ENCODE peak calls at places on chromosomes 4 and X, in four cellular contexts. I is NCI-H2029, S is ACHN, U is fibroblast of pulmonary artery. A is an unnamed sample.

GRCh38 chr4:72468904-72469502 is 100.0 kb downstream of the ADAMTS3 start:
- DNase-seq in U (peak), I (no peak), S (peak), A (peak)

GRCh38 chr4:183571350-183572076 is 66.7 kb downstream of the ING2 start:
- DNase-seq in U (peak), I (peak), S (no peak), A (no peak)

GRCh38 chr4:10783351-10783750 is 98.8 kb upstream of the CLNK start:
- DNase-seq in S (peak), U (peak), I (no peak), A (no peak)

GRCh38 chrX:1394731-1395501 is 3.0 kb upstream of the SLC25A6 start:
- DNase-seq in I (no peak), S (no peak), U (no peak), A (no peak)

GRCh38 chr4:94621491-94622080 is 136.2 kb upstream of the BMPR1B start:
- DNase-seq in I (no peak), U (peak), S (peak), A (peak)

GRCh38 chrX:19373034-19373891 is 29.5 kb downstream of the PDHA1 start:
- DNase-seq in I (no peak), S (no peak), U (no peak), A (no peak)

GRCh38 chr4:83177182-83177581 is 62.7 kb upstream of the PLAC8 start:
- DNase-seq in U (no peak), S (no peak), I (no peak), A (no peak)

GRCh38 chr4:64799751-64800150 is 390.5 kb upstream of the TECRL start:
- DNase-seq in I (no peak), U (no peak), S (no peak), A (no peak)

GRCh38 chrX:16103625-16104024 is 19.7 kb upstream of the GRPR start:
- DNase-seq in S (no peak), I (no peak), U (no peak), A (no peak)

GRCh38 chr4:40238700-40239548 is 42.1 kb downstream of the RHOH start:
- DNase-seq in S (no peak), I (peak), U (peak), A (peak)

GRCh38 chr4:25861422-25861926 is 1.3 kb downstream of the SEL1L3 start:
- DNase-seq in S (peak), U (peak), I (no peak), A (peak)

GRCh38 chr4:184599492-184600135 is 49.6 kb downstream of the CASP3 start:
- DNase-seq in I (no peak), U (peak), S (peak), A (no peak)

GRCh38 chr4:139950568-139950967 is 203.4 kb downstream of the MAML3 start:
- DNase-seq in S (no peak), I (no peak), U (peak), A (no peak)

GRCh38 chrX:34147345-34147744 is 15.2 kb upstream of the FAM47A start:
- DNase-seq in S (no peak), U (no peak), I (no peak), A (no peak)

GRCh38 chr4:140238353-140239041 is 84.5 kb upstream of the MAML3 start:
- DNase-seq in U (peak), I (peak), S (no peak), A (peak)

GRCh38 chr4:56619160-56619559 is 61.9 kb downstream of the HOPX start:
- DNase-seq in S (no peak), I (no peak), U (peak), A (no peak)

GRCh38 chr4:67087897-67088296 is 457.4 kb downstream of the CENPC start:
- DNase-seq in S (peak), U (peak), I (peak), A (peak)

GRCh38 chrX:46572295-46572936 is 1.1 kb upstream of the CHST7 start:
- DNase-seq in S (no peak), U (no peak), I (no peak), A (no peak)

GRCh38 chrX:131821945-131822622 is 201.0 kb upstream of the STK26 start:
- DNase-seq in I (no peak), U (no peak), S (no peak), A (peak)

GRCh38 chr4:139419388-139419914 is 34.5 kb upstream of the RAB33B start:
- DNase-seq in S (no peak), U (peak), I (no peak), A (peak)

GRCh38 chr4:138894688-138895087 is 120.9 kb upstream of the NOCT start:
- DNase-seq in U (no peak), S (no peak), I (no peak), A (no peak)

GRCh38 chrX:19824603-19825002 is 62.8 kb downstream of the SH3KBP1 start:
- DNase-seq in U (no peak), I (no peak), S (no peak), A (no peak)

GRCh38 chr4:33649015-33649414 is 2595.3 kb downstream of the ARAP2 start:
- DNase-seq in S (peak), U (peak), I (no peak), A (peak)

GRCh38 chr4:73780243-73780642 is 39.9 kb downstream of the CXCL8 start:
- DNase-seq in U (no peak), I (no peak), S (no peak), A (no peak)

GRCh38 chr4:145523117-145523516 is 41.5 kb downstream of the SMAD1 start:
- DNase-seq in S (no peak), U (peak), I (no peak), A (no peak)

GRCh38 chrX:40933132-40934078 is 151.8 kb upstream of the USP9X start:
- DNase-seq in S (no peak), U (peak), I (no peak), A (peak)

A was measured in A673.